ENCODE peak calls at places on chromosomes 2 and 18, in four cellular contexts. O is HepG2, B is Panc1, K is K562. V is an unnamed sample.

GRCh38 chr18:23493654-23494053 is 9.7 kb upstream of the RMC1 start:
- DNase-seq in O (no peak), B (no peak), K (no peak), V (no peak)

GRCh38 chr2:111235616-111236015 is 114.9 kb downstream of the BCL2L11 start:
- DNase-seq in O (no peak), B (no peak), K (no peak), V (no peak)

GRCh38 chr2:193331701-193332100 is 1137.0 kb upstream of the TMEFF2 start:
- DNase-seq in O (no peak), B (no peak), K (no peak), V (no peak)

GRCh38 chr2:1750935-1751767 is 6.8 kb upstream of the PXDN start:
- DNase-seq in O (peak; percentile 28), B (no peak), K (peak; percentile 43), V (peak; percentile 42)

GRCh38 chr2:23926750-23927627 is at the start of gene ATAD2B:
- DNase-seq in O (peak; percentile 90), B (peak; percentile 84), K (peak; percentile 94), V (peak; percentile 85)

GRCh38 chr2:188979119-188979729 is 5.1 kb downstream of the COL3A1 start:
- DNase-seq in O (no peak), B (no peak), K (no peak), V (no peak)

GRCh38 chr2:200625958-200626363 is 40.1 kb downstream of the AOX1 start:
- DNase-seq in O (no peak), B (no peak), K (peak; percentile 22), V (no peak)

GRCh38 chr2:21372654-21373053 is 248.9 kb downstream of the TDRD15 start:
- DNase-seq in O (peak; percentile 39), B (no peak), K (no peak), V (no peak)

GRCh38 chr2:184302506-184302905 is 295.8 kb upstream of the ZNF804A start:
- DNase-seq in O (no peak), B (no peak), K (no peak), V (no peak)

GRCh38 chr2:65177754-65178442 is 48.0 kb upstream of the RAB1A start:
- DNase-seq in O (no peak), B (no peak), K (no peak), V (no peak)

GRCh38 chr2:25473758-25474335 is 132.1 kb upstream of the DNMT3A start:
- DNase-seq in O (no peak), B (no peak), K (no peak), V (no peak)

DNA sequence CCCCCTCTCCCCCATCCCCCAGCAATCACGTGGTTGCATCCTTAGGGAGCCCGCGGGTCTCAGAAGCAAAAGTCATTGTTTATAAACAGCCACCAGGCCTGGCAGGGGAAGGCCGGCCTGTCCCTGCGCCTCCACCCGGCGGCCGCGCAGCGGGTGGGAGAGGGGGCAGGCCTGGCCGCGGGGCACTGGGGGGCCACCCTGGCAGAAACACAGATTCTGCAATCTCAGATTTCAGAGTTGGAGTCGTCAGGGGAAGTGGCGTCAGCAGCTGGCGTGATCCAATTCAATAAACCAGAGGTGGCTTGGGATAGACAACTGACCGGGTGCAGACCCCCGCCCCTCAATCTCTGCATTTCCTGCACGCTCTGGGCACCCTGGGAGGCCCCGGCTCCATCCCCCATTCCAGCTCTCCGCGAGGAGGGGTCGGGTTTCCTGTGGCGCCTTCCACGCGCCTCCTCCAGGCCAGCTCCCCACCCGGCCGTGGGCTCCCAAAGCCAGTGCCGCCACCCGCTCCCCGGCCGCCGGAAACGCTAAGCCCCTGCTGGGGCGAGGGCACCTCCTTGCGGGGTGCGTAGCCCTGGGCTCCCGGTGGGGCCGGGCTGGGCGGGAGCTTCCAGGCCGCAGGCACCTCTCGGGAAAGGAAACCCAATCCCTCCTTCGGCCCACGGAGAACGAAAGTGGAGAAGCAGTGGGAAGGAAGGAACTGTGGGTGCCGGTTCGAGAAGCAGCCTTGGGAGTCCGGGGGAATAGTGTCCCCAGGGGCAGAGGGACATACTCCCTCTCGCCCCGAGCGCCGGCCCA is 1.1 kb downstream of the BIN1 start:
- DNase-seq in O (no peak), B (no peak), K (no peak), V (no peak)
- TF ChIP-seq TCF7L2 in O (no peak), B (no peak), K (no peak), V (no peak)

GRCh38 chr2:42339191-42339912 is 21.7 kb downstream of the COX7A2L start:
- DNase-seq in O (peak; percentile 50), B (no peak), K (no peak), V (no peak)
- TF ChIP-seq TCF7L2 in O (no peak), B (no peak), K (no peak), V (no peak)

DNA sequence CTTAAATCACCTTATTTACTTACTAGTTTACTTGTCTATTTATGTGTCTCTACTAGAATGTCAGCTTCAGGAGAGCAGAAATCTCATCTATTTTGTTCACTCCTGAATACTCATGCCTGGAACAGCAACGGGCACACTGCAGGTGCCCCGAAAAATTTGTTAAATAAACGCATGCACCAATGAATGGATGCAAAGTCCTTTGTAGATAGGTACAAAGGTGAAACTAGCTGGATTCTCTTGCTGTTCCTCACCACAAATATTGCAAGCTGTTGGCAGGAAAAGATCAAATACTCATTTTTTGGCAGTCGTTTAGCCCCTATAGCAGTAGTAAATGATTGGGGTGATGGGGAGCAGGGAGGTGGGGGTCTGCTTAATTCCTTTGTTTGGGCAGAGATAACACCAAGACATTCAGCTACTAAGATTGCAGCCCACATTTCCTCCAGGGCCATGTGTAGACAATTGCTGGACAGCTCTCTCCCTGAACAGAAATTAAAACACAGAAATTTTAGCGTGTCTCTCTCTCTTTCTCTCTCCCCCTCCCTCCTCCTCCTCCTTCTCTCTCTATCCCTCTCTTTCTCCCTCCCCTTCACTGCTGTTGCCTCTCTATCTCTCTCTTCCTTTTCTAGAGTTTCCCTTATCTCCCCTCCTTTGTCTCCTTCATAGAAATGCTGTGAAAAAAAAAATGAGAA is 5.4 kb downstream of the MARCHF4 start:
- DNase-seq in O (no peak), B (no peak), K (no peak), V (no peak)
- TF ChIP-seq TCF7L2 in O (no peak), B (no peak), K (no peak), V (no peak)

GRCh38 chr2:239554761-239555565 is 154.1 kb upstream of the HDAC4 start:
- DNase-seq in O (no peak), B (no peak), K (no peak), V (no peak)
- TF ChIP-seq TCF7L2 in O (no peak), B (no peak), K (no peak), V (no peak)

GRCh38 chr2:72193723-72194122 is 46.1 kb upstream of the CYP26B1 start:
- DNase-seq in O (no peak), B (no peak), K (no peak), V (no peak)
- TF ChIP-seq TCF7L2 in O (no peak), B (no peak), K (no peak), V (no peak)

GRCh38 chr2:240812301-240812680 is 7.7 kb downstream of the KIF1A start:
- DNase-seq in O (no peak), B (no peak), K (no peak), V (no peak)

GRCh38 chr2:240810621-240811020 is 9.4 kb downstream of the KIF1A start:
- DNase-seq in O (no peak), B (no peak), K (no peak), V (no peak)

GRCh38 chr2:240812721-240813120 is 7.3 kb downstream of the KIF1A start:
- DNase-seq in O (no peak), B (no peak), K (no peak), V (no peak)

GRCh38 chr2:240810199-240810598 is 9.8 kb downstream of the KIF1A start:
- DNase-seq in O (peak; percentile 24), B (no peak), K (no peak), V (no peak)

DNA sequence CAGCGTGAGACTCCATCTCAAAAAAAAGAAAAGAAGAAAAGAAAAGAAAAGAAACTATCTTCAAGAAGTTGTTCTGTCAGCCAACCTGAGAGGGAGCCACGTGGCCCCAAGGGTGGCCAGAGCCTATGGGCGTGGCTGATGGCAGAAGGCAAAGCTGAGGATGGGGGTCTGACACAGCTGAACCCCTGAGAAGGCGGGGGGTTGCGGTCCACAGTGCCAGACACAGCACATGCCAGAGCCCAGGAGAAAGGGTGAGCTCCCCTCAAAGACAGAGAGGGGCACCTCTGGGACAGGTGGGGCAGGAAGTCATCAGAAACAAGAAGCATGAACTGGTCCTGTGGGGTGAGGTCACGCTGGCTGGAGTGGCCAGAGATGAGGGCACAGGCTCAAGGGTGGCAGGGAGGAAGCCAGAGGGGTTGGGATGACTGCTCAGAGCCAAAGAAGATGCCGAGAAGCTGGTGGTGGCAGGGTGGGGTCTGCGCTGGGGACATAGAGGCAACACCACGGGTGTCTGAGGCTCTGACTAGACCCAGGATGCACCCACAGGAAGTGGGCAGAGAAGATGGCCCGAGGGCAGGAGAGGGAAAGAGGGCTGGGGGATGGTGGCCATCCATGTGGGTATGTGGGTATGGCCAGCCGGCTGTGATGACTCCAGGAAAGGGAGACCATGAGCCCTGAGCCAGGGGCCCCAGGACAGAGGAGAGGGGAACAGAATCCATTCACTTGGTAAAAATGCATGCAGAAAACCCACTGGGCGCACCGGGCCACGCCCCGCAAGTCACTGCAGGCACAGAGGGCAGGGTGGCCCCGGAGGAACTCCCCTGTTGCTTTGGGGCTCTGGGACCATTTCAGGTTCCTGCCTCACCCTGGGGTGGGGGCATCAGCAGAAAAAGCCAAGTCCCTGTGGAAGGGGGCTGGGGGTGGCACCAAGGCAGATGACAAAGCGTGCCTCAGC is 8.4 kb downstream of the KIF1A start:
- DNase-seq in O (no peak), B (no peak), K (no peak), V (no peak)
- TF ChIP-seq TCF7L2 in O (no peak), B (no peak), K (no peak), V (no peak)

GRCh38 chr2:136183095-136183494 is 65.1 kb upstream of the CXCR4 start:
- DNase-seq in O (no peak), B (no peak), K (no peak), V (no peak)
- TF ChIP-seq TCF7L2 in O (no peak), B (no peak), K (no peak), V (no peak)

GRCh38 chr18:7812431-7813063 is 245.4 kb downstream of the PTPRM start:
- DNase-seq in O (peak; percentile 80), B (no peak), K (no peak), V (no peak)
- TF ChIP-seq TCF7L2 in O (no peak), B (no peak), K (no peak), V (no peak)

V was measured in HCT116.